ENCODE peak calls at places on chromosomes 1 and 21, in eight cellular contexts. One of them, this sample, is unnamed.
A peak's percentile ranks its signal among the peaks of the same experiment; 100 is the strongest.

GRCh38 chr1:37999434-38000232 is 5.7 kb downstream of the FHL3 start:
- DNase-seq in RWPE1: no peak
- DNase-seq in fibroblast of the aortic adventitia: peak; percentile 76
- DNase-seq in GM20000: peak; percentile 19
- DNase-seq in GM12864: no peak
- DNase-seq in cardiac fibroblast: peak; percentile 81
- DNase-seq in Caco-2: no peak
- DNase-seq in tibial artery: peak; percentile 43
- DNase-seq in this sample: peak; percentile 50

GRCh38 chr1:1925437-1926345 is 6.6 kb upstream of the TMEM52 start:
- DNase-seq in GM12864: no peak
- DNase-seq in Caco-2: no peak
- DNase-seq in cardiac fibroblast: no peak
- DNase-seq in GM20000: no peak
- DNase-seq in RWPE1: no peak
- DNase-seq in tibial artery: no peak
- DNase-seq in fibroblast of the aortic adventitia: no peak
- DNase-seq in this sample: no peak

GRCh38 chr1:40276122-40276521 is 18.1 kb downstream of the ZMPSTE24 start:
- DNase-seq in RWPE1: no peak
- DNase-seq in Caco-2: no peak
- DNase-seq in tibial artery: no peak
- DNase-seq in GM12864: no peak
- DNase-seq in cardiac fibroblast: no peak
- DNase-seq in GM20000: no peak
- DNase-seq in fibroblast of the aortic adventitia: no peak
- DNase-seq in this sample: no peak

GRCh38 chr1:37797750-37798345 is 4.2 kb downstream of the MANEAL start:
- DNase-seq in GM20000: no peak
- DNase-seq in cardiac fibroblast: peak; percentile 19
- DNase-seq in RWPE1: no peak
- DNase-seq in GM12864: no peak
- DNase-seq in tibial artery: no peak
- DNase-seq in fibroblast of the aortic adventitia: peak; percentile 30
- DNase-seq in Caco-2: no peak
- DNase-seq in this sample: peak; percentile 64

GRCh38 chr1:30684881-30685795 is 38.2 kb downstream of the MATN1 start:
- DNase-seq in fibroblast of the aortic adventitia: no peak
- DNase-seq in GM20000: no peak
- DNase-seq in RWPE1: peak; percentile 48
- DNase-seq in cardiac fibroblast: no peak
- DNase-seq in Caco-2: peak; percentile 77
- DNase-seq in tibial artery: no peak
- DNase-seq in GM12864: no peak
- DNase-seq in this sample: no peak

GRCh38 chr1:209412036-209412435 is 171.5 kb upstream of the CAMK1G start:
- DNase-seq in tibial artery: no peak
- DNase-seq in Caco-2: no peak
- DNase-seq in cardiac fibroblast: peak; percentile 18
- DNase-seq in GM12864: no peak
- DNase-seq in GM20000: no peak
- DNase-seq in fibroblast of the aortic adventitia: peak; percentile 59
- DNase-seq in RWPE1: no peak
- DNase-seq in this sample: peak; percentile 41

GRCh38 chr1:73644198-73644597 is 553.8 kb downstream of the LRRIQ3 start:
- DNase-seq in GM20000: no peak
- DNase-seq in tibial artery: no peak
- DNase-seq in GM12864: no peak
- DNase-seq in Caco-2: no peak
- DNase-seq in RWPE1: no peak
- DNase-seq in fibroblast of the aortic adventitia: no peak
- DNase-seq in cardiac fibroblast: no peak
- DNase-seq in this sample: no peak

GRCh38 chr1:77857557-77857956 is 30.9 kb upstream of the NEXN start:
- DNase-seq in cardiac fibroblast: peak; percentile 71
- DNase-seq in Caco-2: no peak
- DNase-seq in RWPE1: no peak
- DNase-seq in fibroblast of the aortic adventitia: peak; percentile 46
- DNase-seq in tibial artery: no peak
- DNase-seq in GM20000: no peak
- DNase-seq in GM12864: no peak
- DNase-seq in this sample: no peak

GRCh38 chr1:227898502-227899140 is 49.1 kb downstream of the WNT9A start:
- DNase-seq in GM20000: no peak
- DNase-seq in fibroblast of the aortic adventitia: no peak
- DNase-seq in tibial artery: peak; percentile 11
- DNase-seq in Caco-2: no peak
- DNase-seq in RWPE1: no peak
- DNase-seq in GM12864: no peak
- DNase-seq in cardiac fibroblast: no peak
- DNase-seq in this sample: no peak

GRCh38 chr1:27736252-27736651 is 10.5 kb downstream of the FAM76A start:
- DNase-seq in tibial artery: no peak
- DNase-seq in GM12864: no peak
- DNase-seq in RWPE1: no peak
- DNase-seq in cardiac fibroblast: no peak
- DNase-seq in GM20000: no peak
- DNase-seq in Caco-2: no peak
- DNase-seq in fibroblast of the aortic adventitia: no peak
- DNase-seq in this sample: no peak

GRCh38 chr21:34974162-34974981 is 74.7 kb downstream of the RUNX1 start:
- DNase-seq in tibial artery: no peak
- DNase-seq in RWPE1: no peak
- DNase-seq in GM20000: peak; percentile 60
- DNase-seq in GM12864: peak; percentile 81
- DNase-seq in cardiac fibroblast: no peak
- DNase-seq in Caco-2: no peak
- DNase-seq in fibroblast of the aortic adventitia: no peak
- DNase-seq in this sample: no peak

GRCh38 chr1:117026361-117026760 is 24.8 kb downstream of the CD101 start:
- DNase-seq in RWPE1: no peak
- DNase-seq in fibroblast of the aortic adventitia: peak; percentile 81
- DNase-seq in Caco-2: no peak
- DNase-seq in GM20000: no peak
- DNase-seq in GM12864: no peak
- DNase-seq in cardiac fibroblast: peak; percentile 89
- DNase-seq in tibial artery: no peak
- DNase-seq in this sample: no peak

GRCh38 chr1:24908591-24909259 is 21.4 kb downstream of the RUNX3 start:
- DNase-seq in tibial artery: no peak
- DNase-seq in RWPE1: no peak
- DNase-seq in GM12864: no peak
- DNase-seq in cardiac fibroblast: no peak
- DNase-seq in GM20000: no peak
- DNase-seq in fibroblast of the aortic adventitia: no peak
- DNase-seq in Caco-2: no peak
- DNase-seq in this sample: no peak

GRCh38 chr1:205435904-205436573 is 14.2 kb upstream of the LEMD1 start:
- DNase-seq in RWPE1: no peak
- DNase-seq in cardiac fibroblast: peak; percentile 29
- DNase-seq in fibroblast of the aortic adventitia: no peak
- DNase-seq in Caco-2: no peak
- DNase-seq in tibial artery: no peak
- DNase-seq in GM20000: no peak
- DNase-seq in GM12864: no peak
- DNase-seq in this sample: no peak

GRCh38 chr1:153958111-153958960 is at the start of gene CRTC2:
- DNase-seq in cardiac fibroblast: peak; percentile 99
- DNase-seq in Caco-2: peak; percentile 98
- DNase-seq in tibial artery: peak; percentile 100
- DNase-seq in GM12864: peak; percentile 94
- DNase-seq in fibroblast of the aortic adventitia: peak; percentile 98
- DNase-seq in RWPE1: peak; percentile 97
- DNase-seq in GM20000: peak; percentile 97
- DNase-seq in this sample: peak; percentile 98
- TF ChIP-seq CTCF in cardiac fibroblast: no peak
- TF ChIP-seq CTCF in Caco-2: no peak
- TF ChIP-seq CTCF in tibial artery: peak; percentile 4
- TF ChIP-seq CTCF in GM12864: no peak
- TF ChIP-seq CTCF in fibroblast of the aortic adventitia: no peak
- TF ChIP-seq CTCF in RWPE1: no peak
- TF ChIP-seq CTCF in GM20000: peak; percentile 1
- TF ChIP-seq CTCF in this sample: peak; percentile 22

DNA sequence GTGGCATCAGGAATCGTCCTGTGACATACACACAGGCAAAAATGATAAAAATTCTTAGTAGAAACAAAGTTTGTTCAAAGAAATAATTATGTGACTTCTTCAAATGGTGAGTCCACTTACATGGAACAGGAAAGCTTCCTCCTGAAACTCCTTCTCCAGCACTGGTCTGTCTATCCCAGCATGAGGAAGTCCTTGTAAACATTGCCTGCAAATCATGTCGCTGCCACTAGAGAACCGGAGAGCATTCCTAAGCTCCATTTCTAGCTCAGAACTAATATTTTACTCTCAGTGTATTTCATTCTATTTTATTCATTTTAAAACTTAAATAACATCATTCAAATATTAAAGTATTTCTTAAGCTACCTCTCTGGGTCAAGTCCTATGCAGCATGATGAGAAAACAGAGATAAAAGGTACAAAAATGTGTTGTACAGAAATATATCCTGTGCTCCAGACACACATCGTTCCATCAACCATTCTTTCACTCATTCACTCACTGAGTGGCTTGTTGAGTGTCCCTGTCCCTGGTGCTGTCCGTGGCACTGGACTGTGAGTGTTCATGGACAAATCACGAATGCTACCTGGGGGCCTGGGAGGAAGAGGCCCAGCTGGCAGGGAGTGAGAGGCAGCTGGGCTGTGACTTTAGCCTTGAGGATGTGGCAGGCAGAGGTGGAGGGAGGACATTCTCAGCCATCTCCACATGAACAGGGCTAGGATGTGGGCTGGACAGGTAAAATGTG is 10.0 kb downstream of the CYP4A22 start:
- DNase-seq in fibroblast of the aortic adventitia: no peak
- DNase-seq in Caco-2: no peak
- DNase-seq in GM20000: no peak
- DNase-seq in cardiac fibroblast: no peak
- DNase-seq in GM12864: no peak
- DNase-seq in RWPE1: no peak
- DNase-seq in tibial artery: no peak
- DNase-seq in this sample: no peak
- TF ChIP-seq CTCF in fibroblast of the aortic adventitia: no peak
- TF ChIP-seq CTCF in Caco-2: no peak
- TF ChIP-seq CTCF in GM20000: no peak
- TF ChIP-seq CTCF in cardiac fibroblast: no peak
- TF ChIP-seq CTCF in GM12864: no peak
- TF ChIP-seq CTCF in RWPE1: no peak
- TF ChIP-seq CTCF in tibial artery: no peak
- TF ChIP-seq CTCF in this sample: no peak

GRCh38 chr1:181135815-181136737 is 47.6 kb downstream of the IER5 start:
- DNase-seq in tibial artery: no peak
- DNase-seq in GM12864: no peak
- DNase-seq in GM20000: no peak
- DNase-seq in Caco-2: no peak
- DNase-seq in cardiac fibroblast: peak; percentile 63
- DNase-seq in fibroblast of the aortic adventitia: peak; percentile 91
- DNase-seq in RWPE1: peak; percentile 90
- DNase-seq in this sample: peak; percentile 91

GRCh38 chr1:181136738-181137122 is 48.2 kb downstream of the IER5 start:
- DNase-seq in tibial artery: no peak
- DNase-seq in GM20000: no peak
- DNase-seq in GM12864: no peak
- DNase-seq in RWPE1: no peak
- DNase-seq in Caco-2: no peak
- DNase-seq in fibroblast of the aortic adventitia: no peak
- DNase-seq in cardiac fibroblast: no peak
- DNase-seq in this sample: no peak

GRCh38 chr1:181134543-181135461 is 46.3 kb downstream of the IER5 start:
- DNase-seq in GM12864: peak; percentile 79
- DNase-seq in RWPE1: peak; percentile 93
- DNase-seq in tibial artery: no peak
- DNase-seq in cardiac fibroblast: peak; percentile 70
- DNase-seq in GM20000: peak; percentile 56
- DNase-seq in fibroblast of the aortic adventitia: peak; percentile 80
- DNase-seq in Caco-2: no peak
- DNase-seq in this sample: peak; percentile 69

GRCh38 chr1:181133969-181134418 is 45.5 kb downstream of the IER5 start:
- DNase-seq in fibroblast of the aortic adventitia: no peak
- DNase-seq in tibial artery: no peak
- DNase-seq in Caco-2: no peak
- DNase-seq in RWPE1: no peak
- DNase-seq in cardiac fibroblast: no peak
- DNase-seq in GM20000: no peak
- DNase-seq in GM12864: no peak
- DNase-seq in this sample: no peak

GRCh38 chr1:181135462-181135781 is 46.9 kb downstream of the IER5 start:
- DNase-seq in GM12864: no peak
- DNase-seq in cardiac fibroblast: peak; percentile 32
- DNase-seq in Caco-2: peak; percentile 38
- DNase-seq in GM20000: no peak
- DNase-seq in fibroblast of the aortic adventitia: peak; percentile 52
- DNase-seq in tibial artery: no peak
- DNase-seq in RWPE1: no peak
- DNase-seq in this sample: peak; percentile 43
- TF ChIP-seq CTCF in GM12864: peak; percentile 61
- TF ChIP-seq CTCF in cardiac fibroblast: peak; percentile 52
- TF ChIP-seq CTCF in Caco-2: peak; percentile 29
- TF ChIP-seq CTCF in GM20000: no peak
- TF ChIP-seq CTCF in fibroblast of the aortic adventitia: peak; percentile 55
- TF ChIP-seq CTCF in tibial artery: no peak
- TF ChIP-seq CTCF in RWPE1: no peak
- TF ChIP-seq CTCF in this sample: peak; percentile 74

GRCh38 chr1:56921486-56921885 is 44.3 kb downstream of the C8B start:
- DNase-seq in GM12864: no peak
- DNase-seq in GM20000: no peak
- DNase-seq in fibroblast of the aortic adventitia: peak; percentile 52
- DNase-seq in tibial artery: no peak
- DNase-seq in Caco-2: no peak
- DNase-seq in cardiac fibroblast: peak; percentile 51
- DNase-seq in RWPE1: no peak
- DNase-seq in this sample: no peak

GRCh38 chr1:56923207-56923606 is 42.6 kb downstream of the C8B start:
- DNase-seq in tibial artery: no peak
- DNase-seq in GM12864: no peak
- DNase-seq in cardiac fibroblast: no peak
- DNase-seq in Caco-2: no peak
- DNase-seq in fibroblast of the aortic adventitia: no peak
- DNase-seq in GM20000: no peak
- DNase-seq in RWPE1: no peak
- DNase-seq in this sample: no peak

GRCh38 chr1:56924116-56924515 is 41.7 kb downstream of the C8B start:
- DNase-seq in fibroblast of the aortic adventitia: no peak
- DNase-seq in GM20000: no peak
- DNase-seq in RWPE1: no peak
- DNase-seq in Caco-2: no peak
- DNase-seq in cardiac fibroblast: no peak
- DNase-seq in tibial artery: no peak
- DNase-seq in GM12864: no peak
- DNase-seq in this sample: no peak

GRCh38 chr1:56922070-56922469 is 43.7 kb downstream of the C8B start:
- DNase-seq in cardiac fibroblast: no peak
- DNase-seq in tibial artery: no peak
- DNase-seq in GM20000: no peak
- DNase-seq in fibroblast of the aortic adventitia: no peak
- DNase-seq in GM12864: no peak
- DNase-seq in Caco-2: no peak
- DNase-seq in RWPE1: no peak
- DNase-seq in this sample: no peak

DNA sequence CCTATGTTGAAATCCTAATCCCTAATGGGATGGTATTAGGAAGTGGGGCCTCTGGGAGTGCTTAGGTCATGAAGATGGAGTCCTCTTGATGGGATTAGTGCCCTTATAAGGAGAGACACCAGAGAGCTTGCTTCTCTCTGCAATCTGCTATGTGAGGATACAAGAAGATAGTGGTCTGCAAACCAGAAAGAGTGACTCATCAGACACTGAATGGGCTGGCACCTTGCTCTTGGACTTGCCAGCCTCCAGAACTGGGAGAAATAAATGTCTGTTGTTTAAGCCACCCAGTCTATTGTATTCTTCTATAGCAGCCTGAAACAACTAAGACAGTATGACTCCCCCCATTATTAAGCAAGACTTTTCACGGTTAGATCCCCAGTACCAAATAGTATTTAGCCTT is 43.3 kb downstream of the C8B start:
- DNase-seq in GM20000: no peak
- DNase-seq in Caco-2: no peak
- DNase-seq in cardiac fibroblast: no peak
- DNase-seq in RWPE1: no peak
- DNase-seq in tibial artery: no peak
- DNase-seq in fibroblast of the aortic adventitia: no peak
- DNase-seq in GM12864: no peak
- DNase-seq in this sample: no peak
- TF ChIP-seq CTCF in GM20000: no peak
- TF ChIP-seq CTCF in Caco-2: no peak
- TF ChIP-seq CTCF in cardiac fibroblast: no peak
- TF ChIP-seq CTCF in RWPE1: no peak
- TF ChIP-seq CTCF in tibial artery: no peak
- TF ChIP-seq CTCF in fibroblast of the aortic adventitia: no peak
- TF ChIP-seq CTCF in GM12864: no peak
- TF ChIP-seq CTCF in this sample: no peak

This sample was measured in HFFc6.